ENCODE peak calls at places on chromosome 13, in six cellular contexts. One of them, this sample, is unnamed.

GRCh38 chr13:26653310-26653709 is 95.8 kb downstream of the WASF3 start:
- DNase-seq in B cell: no peak
- DNase-seq in H7: no peak
- DNase-seq in stimulated activated CD8-positive, alpha-beta memory T cell treated with anti-CD3 and anti-CD28 coated beads, Interleukin-15, amount 100 ng/mL, for 48 hours: no peak
- DNase-seq in anterior cingulate cortex: no peak
- DNase-seq in fibroblast of lung: peak
- DNase-seq in this sample: no peak

GRCh38 chr13:105817498-105817897 is 718.0 kb downstream of the EFNB2 start:
- DNase-seq in anterior cingulate cortex: no peak
- DNase-seq in stimulated activated CD8-positive, alpha-beta memory T cell treated with anti-CD3 and anti-CD28 coated beads, Interleukin-15, amount 100 ng/mL, for 48 hours: no peak
- DNase-seq in H7: no peak
- DNase-seq in fibroblast of lung: no peak
- DNase-seq in B cell: no peak
- DNase-seq in this sample: no peak

GRCh38 chr13:79463604-79464003 is 17.4 kb upstream of the NDFIP2 start:
- DNase-seq in stimulated activated CD8-positive, alpha-beta memory T cell treated with anti-CD3 and anti-CD28 coated beads, Interleukin-15, amount 100 ng/mL, for 48 hours: no peak
- DNase-seq in H7: no peak
- DNase-seq in B cell: no peak
- DNase-seq in anterior cingulate cortex: no peak
- DNase-seq in fibroblast of lung: no peak
- DNase-seq in this sample: no peak

GRCh38 chr13:79779761-79780160 is 298.8 kb downstream of the NDFIP2 start:
- DNase-seq in stimulated activated CD8-positive, alpha-beta memory T cell treated with anti-CD3 and anti-CD28 coated beads, Interleukin-15, amount 100 ng/mL, for 48 hours: no peak
- DNase-seq in anterior cingulate cortex: no peak
- DNase-seq in fibroblast of lung: peak
- DNase-seq in H7: no peak
- DNase-seq in B cell: no peak
- DNase-seq in this sample: no peak

GRCh38 chr13:111336666-111337065 is 16.2 kb downstream of the TEX29 start:
- DNase-seq in fibroblast of lung: peak
- DNase-seq in anterior cingulate cortex: no peak
- DNase-seq in H7: no peak
- DNase-seq in stimulated activated CD8-positive, alpha-beta memory T cell treated with anti-CD3 and anti-CD28 coated beads, Interleukin-15, amount 100 ng/mL, for 48 hours: no peak
- DNase-seq in B cell: no peak
- DNase-seq in this sample: no peak

GRCh38 chr13:44719857-44720671 is 143.9 kb upstream of the TSC22D1 start:
- DNase-seq in stimulated activated CD8-positive, alpha-beta memory T cell treated with anti-CD3 and anti-CD28 coated beads, Interleukin-15, amount 100 ng/mL, for 48 hours: no peak
- DNase-seq in fibroblast of lung: peak
- DNase-seq in H7: no peak
- DNase-seq in B cell: no peak
- DNase-seq in anterior cingulate cortex: no peak
- DNase-seq in this sample: no peak

GRCh38 chr13:33763021-33763420 is 54.9 kb upstream of the RFC3 start:
- DNase-seq in fibroblast of lung: peak
- DNase-seq in anterior cingulate cortex: no peak
- DNase-seq in B cell: no peak
- DNase-seq in H7: no peak
- DNase-seq in stimulated activated CD8-positive, alpha-beta memory T cell treated with anti-CD3 and anti-CD28 coated beads, Interleukin-15, amount 100 ng/mL, for 48 hours: no peak
- DNase-seq in this sample: no peak

GRCh38 chr13:48151766-48152165 is 56.9 kb upstream of the MED4 start:
- DNase-seq in H7: no peak
- DNase-seq in B cell: no peak
- DNase-seq in fibroblast of lung: peak
- DNase-seq in stimulated activated CD8-positive, alpha-beta memory T cell treated with anti-CD3 and anti-CD28 coated beads, Interleukin-15, amount 100 ng/mL, for 48 hours: no peak
- DNase-seq in anterior cingulate cortex: no peak
- DNase-seq in this sample: no peak